ENCODE peak calls at places on chromosomes 11 and 22, in five cellular contexts. One of them, this sample, is unnamed.

GRCh38 chr11:112260490-112260889 is at the start of gene PLET1:
- DNase-seq in ovary: no peak
- DNase-seq in neural crest cell: no peak
- DNase-seq in pancreas: no peak
- DNase-seq in retinal pigment epithelial cell: no peak
- DNase-seq in this sample: no peak

GRCh38 chr11:2325719-2326118 is 23.9 kb downstream of the TSPAN32 start:
- DNase-seq in ovary: no peak
- DNase-seq in neural crest cell: no peak
- DNase-seq in pancreas: peak; percentile 76
- DNase-seq in retinal pigment epithelial cell: no peak
- DNase-seq in this sample: peak; percentile 89

GRCh38 chr22:29799217-29799680 is 32.1 kb downstream of the UQCR10 start:
- DNase-seq in ovary: peak; percentile 51
- DNase-seq in neural crest cell: no peak
- DNase-seq in pancreas: peak; percentile 88
- DNase-seq in retinal pigment epithelial cell: peak; percentile 83
- DNase-seq in this sample: peak; percentile 96

GRCh38 chr22:35921777-35922176 is 106.8 kb downstream of the RBFOX2 start:
- DNase-seq in ovary: peak; percentile 51
- DNase-seq in neural crest cell: peak; percentile 28
- DNase-seq in pancreas: peak; percentile 75
- DNase-seq in retinal pigment epithelial cell: peak; percentile 46
- DNase-seq in this sample: peak; percentile 59

GRCh38 chr22:28358244-28358777 is 321.3 kb downstream of the TTC28 start:
- DNase-seq in ovary: no peak
- DNase-seq in neural crest cell: no peak
- DNase-seq in pancreas: no peak
- DNase-seq in retinal pigment epithelial cell: peak; percentile 39
- DNase-seq in this sample: no peak

GRCh38 chr11:126350811-126351210 is 4.7 kb upstream of the ST3GAL4 start:
- DNase-seq in ovary: no peak
- DNase-seq in neural crest cell: no peak
- DNase-seq in pancreas: no peak
- DNase-seq in retinal pigment epithelial cell: no peak
- DNase-seq in this sample: no peak

GRCh38 chr22:49887716-49888115 is 30.5 kb downstream of the ALG12 start:
- DNase-seq in ovary: no peak
- DNase-seq in neural crest cell: no peak
- DNase-seq in pancreas: no peak
- DNase-seq in retinal pigment epithelial cell: no peak
- DNase-seq in this sample: no peak

GRCh38 chr11:87125257-87125656 is 87.5 kb downstream of the TMEM135 start:
- DNase-seq in ovary: no peak
- DNase-seq in neural crest cell: no peak
- DNase-seq in pancreas: no peak
- DNase-seq in retinal pigment epithelial cell: no peak
- DNase-seq in this sample: no peak

GRCh38 chr11:82732734-82733443 is 775 bp downstream of the FAM181B start:
- DNase-seq in ovary: peak; percentile 26
- DNase-seq in neural crest cell: no peak
- DNase-seq in pancreas: peak; percentile 42
- DNase-seq in retinal pigment epithelial cell: no peak
- DNase-seq in this sample: no peak

GRCh38 chr11:10809373-10810199 is 860 bp upstream of the EIF4G2 start:
- DNase-seq in ovary: no peak
- DNase-seq in neural crest cell: no peak
- DNase-seq in pancreas: no peak
- DNase-seq in retinal pigment epithelial cell: no peak
- DNase-seq in this sample: no peak

GRCh38 chr22:17780741-17781318 is 6.6 kb upstream of the BID start:
- DNase-seq in ovary: no peak
- DNase-seq in neural crest cell: no peak
- DNase-seq in pancreas: no peak
- DNase-seq in retinal pigment epithelial cell: no peak
- DNase-seq in this sample: no peak

GRCh38 chr11:359181-359714 is 10.1 kb upstream of the B4GALNT4 start:
- DNase-seq in ovary: peak; percentile 15
- DNase-seq in neural crest cell: no peak
- DNase-seq in pancreas: no peak
- DNase-seq in retinal pigment epithelial cell: no peak
- DNase-seq in this sample: no peak

GRCh38 chr11:34775417-34775888 is 140.7 kb downstream of the APIP start:
- DNase-seq in ovary: no peak
- DNase-seq in neural crest cell: no peak
- DNase-seq in pancreas: no peak
- DNase-seq in retinal pigment epithelial cell: no peak
- DNase-seq in this sample: no peak

GRCh38 chr22:45105281-45105700 is 58.4 kb upstream of the NUP50 start:
- DNase-seq in ovary: no peak
- DNase-seq in neural crest cell: no peak
- DNase-seq in pancreas: no peak
- DNase-seq in retinal pigment epithelial cell: peak; percentile 62
- DNase-seq in this sample: peak; percentile 74

GRCh38 chr11:86681039-86681745 is 8.8 kb upstream of the ME3 start:
- DNase-seq in ovary: no peak
- DNase-seq in neural crest cell: no peak
- DNase-seq in pancreas: no peak
- DNase-seq in retinal pigment epithelial cell: no peak
- DNase-seq in this sample: no peak

GRCh38 chr22:22164541-22165272 is 79.9 kb upstream of the VPREB1 start:
- DNase-seq in ovary: no peak
- DNase-seq in neural crest cell: no peak
- DNase-seq in pancreas: no peak
- DNase-seq in retinal pigment epithelial cell: no peak
- DNase-seq in this sample: no peak

GRCh38 chr11:1369371-1370005 is 20.2 kb upstream of the BRSK2 start:
- DNase-seq in ovary: no peak
- DNase-seq in neural crest cell: no peak
- DNase-seq in pancreas: no peak
- DNase-seq in retinal pigment epithelial cell: no peak
- DNase-seq in this sample: no peak

GRCh38 chr11:115941481-115941993 is 437.3 kb upstream of the CADM1 start:
- DNase-seq in ovary: peak; percentile 26
- DNase-seq in neural crest cell: no peak
- DNase-seq in pancreas: no peak
- DNase-seq in retinal pigment epithelial cell: peak; percentile 97
- DNase-seq in this sample: no peak

GRCh38 chr11:68026391-68027105 is 3.9 kb upstream of the NDUFS8 start:
- DNase-seq in ovary: no peak
- DNase-seq in neural crest cell: no peak
- DNase-seq in pancreas: no peak
- DNase-seq in retinal pigment epithelial cell: no peak
- DNase-seq in this sample: no peak

GRCh38 chr11:107576497-107577086 is 11.1 kb upstream of the ALKBH8 start:
- DNase-seq in ovary: peak; percentile 40
- DNase-seq in neural crest cell: peak; percentile 53
- DNase-seq in pancreas: peak; percentile 43
- DNase-seq in retinal pigment epithelial cell: no peak
- DNase-seq in this sample: no peak

GRCh38 chr11:6497069-6497839 is at the start of gene DNHD1:
- DNase-seq in ovary: no peak
- DNase-seq in neural crest cell: no peak
- DNase-seq in pancreas: no peak
- DNase-seq in retinal pigment epithelial cell: no peak
- DNase-seq in this sample: no peak

GRCh38 chr11:61777234-61778090 is 14.9 kb downstream of the TMEM258 start:
- DNase-seq in ovary: peak; percentile 92
- DNase-seq in neural crest cell: no peak
- DNase-seq in pancreas: peak; percentile 88
- DNase-seq in retinal pigment epithelial cell: no peak
- DNase-seq in this sample: no peak

GRCh38 chr11:6703247-6704063 is 20.3 kb upstream of the MRPL17 start:
- DNase-seq in ovary: no peak
- DNase-seq in neural crest cell: peak; percentile 30
- DNase-seq in pancreas: peak; percentile 64
- DNase-seq in retinal pigment epithelial cell: no peak
- DNase-seq in this sample: peak; percentile 48

GRCh38 chr22:43798492-43798891 is 13.6 kb downstream of the EFCAB6 start:
- DNase-seq in ovary: no peak
- DNase-seq in neural crest cell: no peak
- DNase-seq in pancreas: no peak
- DNase-seq in retinal pigment epithelial cell: no peak
- DNase-seq in this sample: no peak

GRCh38 chr22:42793848-42794405 is 63.1 kb downstream of the ARFGAP3 start:
- DNase-seq in ovary: no peak
- DNase-seq in neural crest cell: no peak
- DNase-seq in pancreas: no peak
- DNase-seq in retinal pigment epithelial cell: no peak
- DNase-seq in this sample: no peak

GRCh38 chr22:38835888-38836301 is 7.9 kb downstream of the NPTXR start:
- DNase-seq in ovary: no peak
- DNase-seq in neural crest cell: no peak
- DNase-seq in pancreas: no peak
- DNase-seq in retinal pigment epithelial cell: no peak
- DNase-seq in this sample: no peak

GRCh38 chr11:102410382-102410784 is 42.2 kb downstream of the TMEM123 start:
- DNase-seq in ovary: no peak
- DNase-seq in neural crest cell: no peak
- DNase-seq in pancreas: no peak
- DNase-seq in retinal pigment epithelial cell: no peak
- DNase-seq in this sample: no peak

GRCh38 chr22:31340360-31340759 is 5.8 kb downstream of the PATZ1 start:
- DNase-seq in ovary: no peak
- DNase-seq in neural crest cell: no peak
- DNase-seq in pancreas: no peak
- DNase-seq in retinal pigment epithelial cell: no peak
- DNase-seq in this sample: no peak

GRCh38 chr22:41311487-41311886 is 10.2 kb downstream of the ZC3H7B start:
- DNase-seq in ovary: no peak
- DNase-seq in neural crest cell: no peak
- DNase-seq in pancreas: no peak
- DNase-seq in retinal pigment epithelial cell: no peak
- DNase-seq in this sample: no peak

DNA sequence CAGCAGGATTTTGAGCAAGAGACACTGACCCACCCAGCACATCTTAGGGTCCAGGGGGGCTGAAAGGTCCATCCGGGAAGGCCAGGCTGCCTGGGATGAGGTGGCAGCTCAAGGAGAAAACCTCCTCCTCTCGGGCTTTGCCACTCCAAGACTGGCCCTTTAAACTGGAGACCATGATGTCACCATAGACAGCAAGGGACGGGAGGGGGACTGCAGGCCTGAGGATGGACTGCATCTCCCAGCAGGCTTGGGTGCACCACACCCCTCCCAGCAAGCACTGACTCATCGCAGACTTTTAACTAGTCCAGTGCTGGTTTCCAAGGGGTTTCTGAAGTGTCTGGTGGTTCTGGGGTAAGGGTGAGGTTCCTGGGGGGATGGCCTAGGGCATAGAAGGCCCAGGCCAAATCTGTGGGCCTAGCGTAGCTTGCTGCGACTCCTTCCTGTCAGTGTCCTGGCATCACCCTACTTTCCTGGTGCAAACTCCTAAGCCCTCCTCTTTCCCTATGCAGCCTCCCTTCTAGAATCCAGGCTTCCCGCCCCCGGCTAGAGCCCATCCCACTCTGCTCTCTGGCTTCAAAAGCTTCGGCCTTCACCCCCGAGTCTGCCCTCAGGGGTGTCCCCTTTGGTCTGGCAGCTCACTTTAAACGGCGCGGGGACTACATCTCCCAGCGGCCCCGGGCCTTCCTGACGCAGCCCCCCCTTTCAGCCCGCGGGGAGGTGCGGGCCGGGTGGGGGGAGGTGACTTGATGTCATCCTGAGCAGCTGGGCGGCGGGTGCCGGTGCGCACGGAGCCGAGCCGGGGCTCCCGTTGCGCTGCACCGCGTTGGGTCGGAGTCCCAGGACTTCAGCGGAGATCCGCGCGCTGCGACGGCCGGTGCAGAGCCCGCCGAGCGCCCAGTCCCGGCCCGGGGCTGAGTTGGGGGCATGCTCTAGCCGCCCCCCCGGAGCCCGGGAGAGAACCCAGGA is at the start of gene PPP2R5B:
- DNase-seq in ovary: peak; percentile 92
- DNase-seq in neural crest cell: peak; percentile 70
- DNase-seq in pancreas: peak; percentile 92
- DNase-seq in retinal pigment epithelial cell: peak; percentile 68
- DNase-seq in this sample: peak; percentile 93
- TF ChIP-seq CTCF in ovary: no peak
- TF ChIP-seq CTCF in neural crest cell: no peak
- TF ChIP-seq CTCF in pancreas: no peak
- TF ChIP-seq CTCF in retinal pigment epithelial cell: no peak
- TF ChIP-seq CTCF in this sample: no peak

DNA sequence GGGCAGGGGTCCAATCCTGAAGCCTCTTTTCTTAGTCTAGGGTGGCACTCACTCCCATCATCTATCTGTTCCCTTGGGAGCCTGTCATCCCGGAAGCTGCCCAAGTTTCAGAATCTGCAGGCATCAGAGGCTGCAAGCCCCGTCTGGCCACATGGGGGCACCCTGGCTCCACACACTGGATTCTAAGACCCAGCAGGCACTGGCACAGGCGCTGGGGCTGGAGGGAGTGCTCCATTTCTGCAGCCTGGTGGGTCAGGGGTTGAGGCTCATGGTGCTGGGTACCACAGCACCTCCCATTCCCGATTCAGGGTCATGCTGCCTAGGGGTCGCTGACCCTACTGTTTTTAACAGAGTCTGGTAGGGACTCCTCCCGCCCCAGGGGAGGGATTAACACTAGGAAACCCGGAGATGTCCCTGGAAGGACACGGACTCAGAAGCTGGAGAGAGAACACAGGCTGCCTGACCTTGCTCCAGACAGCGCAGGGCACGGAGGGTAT is 243.9 kb upstream of the SYN3 start:
- DNase-seq in ovary: peak; percentile 89
- DNase-seq in neural crest cell: peak; percentile 89
- DNase-seq in pancreas: peak; percentile 83
- DNase-seq in retinal pigment epithelial cell: peak; percentile 5
- DNase-seq in this sample: peak; percentile 74
- TF ChIP-seq CTCF in ovary: peak; percentile 92
- TF ChIP-seq CTCF in neural crest cell: peak; percentile 97
- TF ChIP-seq CTCF in pancreas: peak; percentile 78
- TF ChIP-seq CTCF in retinal pigment epithelial cell: peak; percentile 97
- TF ChIP-seq CTCF in this sample: peak; percentile 89

DNA sequence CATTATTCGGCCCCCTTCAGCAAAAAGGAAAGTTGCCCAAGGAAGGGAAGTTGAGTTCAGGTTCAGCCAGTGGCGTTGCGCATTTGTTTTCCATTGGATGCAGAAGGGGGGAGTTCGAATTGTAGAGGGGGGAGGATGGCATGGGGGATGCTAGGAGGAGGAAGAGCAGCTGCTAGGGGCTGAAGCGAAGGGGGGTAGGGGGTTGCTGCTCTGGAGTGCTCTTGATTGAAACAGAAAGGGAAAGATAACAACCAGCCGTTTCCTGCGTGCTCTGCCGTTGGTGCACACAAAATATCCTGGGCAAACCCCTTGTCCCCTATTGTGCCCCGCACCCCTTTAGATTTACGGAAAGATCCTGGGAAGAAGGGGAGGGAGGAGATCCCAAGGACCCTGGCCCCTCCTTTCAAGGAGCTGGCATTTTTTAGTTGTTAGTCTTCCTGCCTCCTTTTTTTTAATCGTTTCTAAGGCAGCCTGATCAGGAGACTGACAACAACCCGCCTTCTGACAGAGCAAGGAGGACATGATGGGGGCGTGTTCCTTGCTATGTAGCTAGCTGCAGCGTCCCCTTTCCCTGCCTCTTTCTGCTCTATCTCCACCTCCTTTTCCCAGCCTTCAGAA is 2.1 kb downstream of the KMT2A start:
- DNase-seq in ovary: peak; percentile 31
- DNase-seq in neural crest cell: peak; percentile 33
- DNase-seq in pancreas: peak; percentile 24
- DNase-seq in retinal pigment epithelial cell: peak; percentile 60
- DNase-seq in this sample: peak; percentile 68
- TF ChIP-seq CTCF in ovary: no peak
- TF ChIP-seq CTCF in neural crest cell: no peak
- TF ChIP-seq CTCF in pancreas: no peak
- TF ChIP-seq CTCF in retinal pigment epithelial cell: no peak
- TF ChIP-seq CTCF in this sample: no peak

GRCh38 chr11:64893194-64894069 is 15.0 kb upstream of the EHD1 start:
- DNase-seq in ovary: peak; percentile 20
- DNase-seq in neural crest cell: no peak
- DNase-seq in pancreas: peak; percentile 82
- DNase-seq in retinal pigment epithelial cell: no peak
- DNase-seq in this sample: no peak
- TF ChIP-seq CTCF in ovary: no peak
- TF ChIP-seq CTCF in neural crest cell: no peak
- TF ChIP-seq CTCF in pancreas: no peak
- TF ChIP-seq CTCF in retinal pigment epithelial cell: no peak
- TF ChIP-seq CTCF in this sample: no peak

This sample was measured in prostate gland.